ENCODE peak calls at places on chromosomes 11 and 22, in five cellular contexts. One of them, this sample, is unnamed.

GRCh38 chr22:30781271-30781875 is 86.7 kb downstream of the OSBP2 start:
- DNase-seq in colonic mucosa: no peak
- DNase-seq in mesendoderm: no peak
- DNase-seq in CD4-positive, CD25-positive, alpha-beta regulatory T cell: no peak
- DNase-seq in esophagus squamous epithelium: no peak
- DNase-seq in this sample: no peak

GRCh38 chr11:96256604-96257003 is 86.4 kb downstream of the MAML2 start:
- DNase-seq in esophagus squamous epithelium: no peak
- DNase-seq in colonic mucosa: no peak
- DNase-seq in CD4-positive, CD25-positive, alpha-beta regulatory T cell: no peak
- DNase-seq in mesendoderm: no peak
- DNase-seq in this sample: no peak

GRCh38 chr11:134579709-134580634 is 167.9 kb upstream of the B3GAT1 start:
- DNase-seq in mesendoderm: peak; percentile 12
- DNase-seq in CD4-positive, CD25-positive, alpha-beta regulatory T cell: no peak
- DNase-seq in esophagus squamous epithelium: no peak
- DNase-seq in colonic mucosa: no peak
- DNase-seq in this sample: no peak

GRCh38 chr11:115164774-115165173 is 339.4 kb downstream of the CADM1 start:
- DNase-seq in colonic mucosa: no peak
- DNase-seq in CD4-positive, CD25-positive, alpha-beta regulatory T cell: no peak
- DNase-seq in mesendoderm: peak; percentile 54
- DNase-seq in esophagus squamous epithelium: no peak
- DNase-seq in this sample: no peak

GRCh38 chr22:50527921-50528681 is 1.7 kb downstream of the TYMP start:
- DNase-seq in mesendoderm: no peak
- DNase-seq in esophagus squamous epithelium: no peak
- DNase-seq in colonic mucosa: no peak
- DNase-seq in CD4-positive, CD25-positive, alpha-beta regulatory T cell: no peak
- DNase-seq in this sample: no peak

GRCh38 chr22:49321477-49322055 is 506.1 kb downstream of the BRD1 start:
- DNase-seq in colonic mucosa: no peak
- DNase-seq in esophagus squamous epithelium: no peak
- DNase-seq in mesendoderm: no peak
- DNase-seq in CD4-positive, CD25-positive, alpha-beta regulatory T cell: no peak
- DNase-seq in this sample: peak; percentile 7

GRCh38 chr22:22942511-22943329 is 55.1 kb downstream of the IGLL5 start:
- DNase-seq in CD4-positive, CD25-positive, alpha-beta regulatory T cell: peak; percentile 50
- DNase-seq in colonic mucosa: peak; percentile 73
- DNase-seq in esophagus squamous epithelium: no peak
- DNase-seq in mesendoderm: peak; percentile 93
- DNase-seq in this sample: peak; percentile 85

GRCh38 chr11:78000193-78000592 is 5.7 kb upstream of the INTS4 start:
- DNase-seq in mesendoderm: peak; percentile 95
- DNase-seq in esophagus squamous epithelium: no peak
- DNase-seq in CD4-positive, CD25-positive, alpha-beta regulatory T cell: peak; percentile 17
- DNase-seq in colonic mucosa: peak; percentile 33
- DNase-seq in this sample: peak; percentile 49

GRCh38 chr11:60658409-60658808 is 41.0 kb upstream of the MS4A8 start:
- DNase-seq in CD4-positive, CD25-positive, alpha-beta regulatory T cell: no peak
- DNase-seq in esophagus squamous epithelium: no peak
- DNase-seq in colonic mucosa: no peak
- DNase-seq in mesendoderm: no peak
- DNase-seq in this sample: no peak

GRCh38 chr22:48819991-48820390 is 1007.7 kb downstream of the BRD1 start:
- DNase-seq in mesendoderm: no peak
- DNase-seq in CD4-positive, CD25-positive, alpha-beta regulatory T cell: no peak
- DNase-seq in esophagus squamous epithelium: no peak
- DNase-seq in colonic mucosa: no peak
- DNase-seq in this sample: no peak

GRCh38 chr11:47948137-47948536 is 32.2 kb upstream of the PTPRJ start:
- DNase-seq in mesendoderm: peak; percentile 74
- DNase-seq in CD4-positive, CD25-positive, alpha-beta regulatory T cell: no peak
- DNase-seq in colonic mucosa: no peak
- DNase-seq in esophagus squamous epithelium: no peak
- DNase-seq in this sample: no peak

GRCh38 chr11:47946682-47947575 is 33.4 kb upstream of the PTPRJ start:
- DNase-seq in mesendoderm: peak; percentile 81
- DNase-seq in colonic mucosa: peak; percentile 82
- DNase-seq in esophagus squamous epithelium: no peak
- DNase-seq in CD4-positive, CD25-positive, alpha-beta regulatory T cell: no peak
- DNase-seq in this sample: peak; percentile 37

GRCh38 chr11:47944555-47945128 is 35.7 kb upstream of the PTPRJ start:
- DNase-seq in esophagus squamous epithelium: no peak
- DNase-seq in mesendoderm: no peak
- DNase-seq in colonic mucosa: no peak
- DNase-seq in CD4-positive, CD25-positive, alpha-beta regulatory T cell: no peak
- DNase-seq in this sample: no peak

GRCh38 chr11:47941907-47942558 is 38.3 kb upstream of the PTPRJ start:
- DNase-seq in mesendoderm: peak; percentile 68
- DNase-seq in colonic mucosa: no peak
- DNase-seq in CD4-positive, CD25-positive, alpha-beta regulatory T cell: no peak
- DNase-seq in esophagus squamous epithelium: no peak
- DNase-seq in this sample: no peak

GRCh38 chr11:47943721-47944554 is 36.4 kb upstream of the PTPRJ start:
- DNase-seq in colonic mucosa: no peak
- DNase-seq in esophagus squamous epithelium: no peak
- DNase-seq in CD4-positive, CD25-positive, alpha-beta regulatory T cell: no peak
- DNase-seq in mesendoderm: peak; percentile 91
- DNase-seq in this sample: no peak
- H3K4me3 ChIP-seq in colonic mucosa: no peak overlapping the region
- H3K4me3 ChIP-seq in esophagus squamous epithelium: no peak overlapping the region
- H3K4me3 ChIP-seq in CD4-positive, CD25-positive, alpha-beta regulatory T cell: no peak overlapping the region
- H3K4me3 ChIP-seq in mesendoderm: no peak overlapping the region
- H3K4me3 ChIP-seq in this sample: peak overlapping the region; percentile 8

DNA sequence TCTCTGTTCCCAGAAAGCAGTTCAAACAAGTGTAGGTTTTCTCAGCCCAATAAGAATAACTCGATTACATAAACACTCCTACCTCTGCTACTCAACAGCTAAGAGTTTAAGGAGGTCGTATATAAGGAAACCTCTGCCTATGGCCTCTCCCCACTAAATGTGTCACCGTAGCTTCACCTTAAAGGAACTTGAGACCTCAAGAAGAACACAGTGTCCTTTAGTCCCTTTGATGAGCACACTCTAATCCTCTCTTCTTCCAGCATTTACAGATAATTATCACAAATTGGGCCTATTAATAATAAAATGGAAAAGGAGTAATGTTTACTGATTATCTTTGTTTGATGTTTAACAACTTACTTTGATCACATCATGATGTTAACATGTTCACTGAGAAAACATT is 7.1 kb downstream of the POU2AF3 start:
- DNase-seq in mesendoderm: no peak
- DNase-seq in esophagus squamous epithelium: no peak
- DNase-seq in CD4-positive, CD25-positive, alpha-beta regulatory T cell: no peak
- DNase-seq in colonic mucosa: no peak
- DNase-seq in this sample: no peak
- H3K27me3 ChIP-seq in mesendoderm: no peaks in the 10 kb centered on the region
- H3K27me3 ChIP-seq in esophagus squamous epithelium: no peaks in the 10 kb centered on the region
- H3K27me3 ChIP-seq in CD4-positive, CD25-positive, alpha-beta regulatory T cell: peaks cover 20% of the 10 kb centered on the region
- H3K27me3 ChIP-seq in colonic mucosa: no peaks in the 10 kb centered on the region
- H3K27me3 ChIP-seq in this sample: no peaks in the 10 kb centered on the region

GRCh38 chr11:110337570-110338193 is 41.3 kb upstream of the RDX start:
- DNase-seq in esophagus squamous epithelium: no peak
- DNase-seq in CD4-positive, CD25-positive, alpha-beta regulatory T cell: no peak
- DNase-seq in colonic mucosa: no peak
- DNase-seq in mesendoderm: peak; percentile 97
- DNase-seq in this sample: no peak
- H3K4me3 ChIP-seq in esophagus squamous epithelium: no peak overlapping the region
- H3K4me3 ChIP-seq in CD4-positive, CD25-positive, alpha-beta regulatory T cell: no peak overlapping the region
- H3K4me3 ChIP-seq in colonic mucosa: no peak overlapping the region
- H3K4me3 ChIP-seq in mesendoderm: no peak overlapping the region
- H3K4me3 ChIP-seq in this sample: no peak overlapping the region

GRCh38 chr11:27904358-27905055 is 203.4 kb downstream of the KIF18A start:
- DNase-seq in esophagus squamous epithelium: no peak
- DNase-seq in CD4-positive, CD25-positive, alpha-beta regulatory T cell: no peak
- DNase-seq in mesendoderm: no peak
- DNase-seq in colonic mucosa: no peak
- DNase-seq in this sample: no peak
- H3K27me3 ChIP-seq in esophagus squamous epithelium: no peaks in the 10 kb centered on the region
- H3K27me3 ChIP-seq in CD4-positive, CD25-positive, alpha-beta regulatory T cell: no peaks in the 10 kb centered on the region
- H3K27me3 ChIP-seq in mesendoderm: no peaks in the 10 kb centered on the region
- H3K27me3 ChIP-seq in colonic mucosa: no peaks in the 10 kb centered on the region
- H3K27me3 ChIP-seq in this sample: no peaks in the 10 kb centered on the region

This sample was measured in testis.